ENCODE peak calls at places on chromosomes 11 and 22, in five cellular contexts. Z is astrocyte, B is sigmoid colon, M is uterus, X is neural progenitor cell. D is an unnamed sample.

GRCh38 chr11:109641549-109641948 is 219.6 kb downstream of the C11orf87 start:
- DNase-seq in M (no peak), B (no peak), X (peak), Z (peak), D (peak)

GRCh38 chr11:18080451-18080850 is 25.4 kb downstream of the SAAL1 start:
- DNase-seq in M (no peak), B (no peak), Z (no peak), X (no peak), D (no peak)

GRCh38 chr22:46368422-46368821 is 32.9 kb downstream of the TRMU start:
- DNase-seq in X (no peak), B (no peak), M (no peak), Z (no peak), D (no peak)

GRCh38 chr11:73321342-73322110 is 13.4 kb downstream of the ARHGEF17 start:
- DNase-seq in M (peak), X (no peak), B (peak), Z (peak), D (no peak)

GRCh38 chr11:95152878-95153856 is 63.5 kb downstream of the ENDOD1 start:
- DNase-seq in Z (no peak), X (no peak), M (no peak), B (no peak), D (no peak)

GRCh38 chr11:104876838-104877500 is 21.3 kb downstream of the CASP12 start:
- DNase-seq in Z (no peak), B (no peak), X (no peak), M (no peak), D (no peak)

GRCh38 chr11:35145249-35145648 is 6.3 kb downstream of the CD44 start:
- DNase-seq in M (no peak), X (no peak), Z (peak), B (no peak), D (no peak)

GRCh38 chr22:44929348-44930015 is 80.3 kb downstream of the PHF21B start:
- DNase-seq in Z (no peak), M (no peak), X (no peak), B (no peak), D (no peak)

GRCh38 chr11:33645686-33646085 is 54.9 kb downstream of the C11orf91 start:
- DNase-seq in B (no peak), Z (no peak), M (no peak), X (no peak), D (no peak)

GRCh38 chr22:48742191-48742555 is 1085.5 kb downstream of the BRD1 start:
- DNase-seq in B (no peak), X (no peak), M (no peak), Z (no peak), D (no peak)

GRCh38 chr11:45410391-45411215 is 124.5 kb upstream of the SYT13 start:
- DNase-seq in M (no peak), B (no peak), X (peak), Z (no peak), D (no peak)
- H3K4me3 ChIP-seq in M (no peak), B (no peak), X (peak), Z (no peak), D (no peak)

DNA sequence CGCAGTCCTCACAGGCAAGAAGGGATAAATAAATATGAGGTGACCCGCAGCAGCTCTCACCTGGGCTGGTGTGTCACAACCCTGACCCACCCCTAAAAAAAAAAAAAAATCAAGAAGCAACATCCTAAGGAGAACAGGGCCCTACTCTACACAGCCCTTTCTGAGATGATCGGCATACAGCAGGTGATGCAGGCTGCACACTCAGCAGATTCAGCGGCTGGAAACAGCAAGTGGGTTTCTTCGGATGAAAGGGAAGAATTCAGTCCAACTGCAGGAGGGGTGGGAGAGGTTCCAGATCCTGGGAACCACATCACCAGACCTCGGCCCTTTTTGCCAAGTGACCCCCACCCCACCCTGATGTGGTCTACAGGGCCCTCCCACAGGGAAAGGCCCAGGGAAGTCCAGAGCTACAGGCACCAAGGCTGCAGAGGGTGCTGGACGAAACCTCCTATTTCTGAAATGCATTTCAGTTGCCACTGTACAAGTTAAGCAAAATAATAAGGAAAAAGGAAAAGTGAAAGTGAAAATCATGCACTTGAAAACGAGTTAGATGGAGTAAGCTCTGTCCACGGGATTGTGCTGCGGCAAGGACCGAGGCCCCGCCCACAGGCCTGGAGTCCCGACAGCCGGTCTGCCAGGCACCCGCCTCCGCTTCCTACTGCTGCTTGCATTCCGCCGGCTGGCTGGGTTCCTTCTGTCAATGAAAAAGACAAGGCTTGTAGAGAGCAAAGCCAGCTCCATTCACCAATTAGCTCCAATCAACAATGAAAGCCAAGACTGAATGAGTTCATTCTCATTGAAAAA is 15.9 kb upstream of the PHLDA2 start:
- DNase-seq in M (peak), Z (peak), X (peak), B (peak), D (peak)
- H3K4me3 ChIP-seq in M (peak), Z (peak), X (no peak), B (no peak), D (peak)

DNA sequence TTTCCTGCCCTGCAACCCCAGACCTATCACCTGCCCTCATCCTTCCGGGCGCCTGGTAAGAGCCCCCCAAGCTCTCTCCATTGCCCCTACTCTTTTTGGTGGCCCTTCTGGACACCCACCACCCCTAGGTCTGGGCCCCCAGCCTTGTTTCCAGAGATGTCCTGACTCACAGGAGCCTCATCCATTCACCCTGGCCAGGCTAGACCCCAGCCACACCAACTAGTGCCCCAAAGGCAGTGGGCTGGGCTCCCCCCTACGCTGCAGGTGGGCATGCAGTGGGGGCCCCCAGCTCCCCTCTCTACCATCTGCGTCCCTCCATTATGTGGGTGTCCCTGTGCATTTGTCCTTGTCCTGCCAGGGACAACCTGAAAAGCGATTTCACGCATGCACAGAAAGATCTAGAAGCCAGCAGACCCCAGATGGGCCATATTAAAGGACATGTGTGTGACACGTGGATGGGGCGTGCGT is 1.4 kb downstream of the MRGPRF start:
- DNase-seq in B (no peak), Z (no peak), X (no peak), M (no peak), D (no peak)
- H3K4me3 ChIP-seq in B (peak), Z (no peak), X (no peak), M (peak), D (no peak)

GRCh38 chr22:35961480-35961902 is 67.1 kb downstream of the RBFOX2 start:
- DNase-seq in M (peak), Z (peak), B (peak), X (peak), D (peak)
- H3K4me3 ChIP-seq in M (no peak), Z (peak), B (no peak), X (peak), D (no peak)

GRCh38 chr22:25062378-25063095 is 110.0 kb downstream of the KIAA1671 start:
- DNase-seq in M (no peak), B (no peak), X (no peak), Z (no peak), D (no peak)
- H3K4me3 ChIP-seq in M (no peak), B (no peak), X (no peak), Z (no peak), D (no peak)

GRCh38 chr22:43345761-43346261 is 2.6 kb upstream of the SCUBE1 start:
- DNase-seq in X (no peak), M (no peak), B (no peak), Z (no peak), D (no peak)

GRCh38 chr22:43341565-43341964 is 1.6 kb downstream of the SCUBE1 start:
- DNase-seq in Z (no peak), X (no peak), B (no peak), M (no peak), D (no peak)

GRCh38 chr22:43343262-43343988 is at the start of gene SCUBE1:
- DNase-seq in X (peak), M (no peak), Z (no peak), B (no peak), D (no peak)

GRCh38 chr22:43345356-43345755 is 2.2 kb upstream of the SCUBE1 start:
- DNase-seq in B (no peak), X (no peak), M (no peak), Z (no peak), D (no peak)

GRCh38 chr22:43342347-43343261 is 568 bp downstream of the SCUBE1 start:
- DNase-seq in Z (no peak), X (peak), B (no peak), M (no peak), D (no peak)
- H3K4me3 ChIP-seq in Z (no peak), X (peak), B (no peak), M (peak), D (no peak)